ENCODE peak calls at places on chromosomes 3 and 15, in ten cellular contexts. N, L, K, S, F, D, V, H, M and B are unnamed samples.
A peak's percentile ranks its signal among the peaks of the same experiment; 100 is the strongest.

GRCh38 chr15:98939311-98940080 is 68.1 kb downstream of the PGPEP1L start:
- DNase-seq in N (no peak), L (no peak), K (no peak), S (no peak), F (no peak), D (no peak), V (no peak), H (no peak), M (no peak), B (no peak)

GRCh38 chr3:30437172-30437571 is 169.2 kb upstream of the TGFBR2 start:
- DNase-seq in N (peak; percentile 75), L (no peak), K (peak; percentile 47), S (no peak), F (no peak), D (peak; percentile 39), V (no peak), H (no peak), M (no peak), B (peak; percentile 35)

GRCh38 chr3:188255190-188255589 is 101.2 kb downstream of the LPP start:
- DNase-seq in N (no peak), L (no peak), K (no peak), S (no peak), F (no peak), D (no peak), V (no peak), H (no peak), M (no peak), B (no peak)

GRCh38 chr3:81910244-81910852 is 148.9 kb upstream of the GBE1 start:
- DNase-seq in N (peak; percentile 15), L (peak; percentile 57), K (no peak), S (peak; percentile 60), F (no peak), D (no peak), V (no peak), H (no peak), M (no peak), B (peak; percentile 36)

GRCh38 chr3:134857776-134858515 is 62.9 kb downstream of the EPHB1 start:
- DNase-seq in N (no peak), L (no peak), K (no peak), S (no peak), F (no peak), D (no peak), V (no peak), H (no peak), M (no peak), B (no peak)

GRCh38 chr15:38226867-38227266 is 25.8 kb upstream of the SPRED1 start:
- DNase-seq in N (peak; percentile 88), L (peak; percentile 77), K (peak; percentile 61), S (peak; percentile 90), F (peak; percentile 74), D (no peak), V (peak; percentile 75), H (no peak), M (no peak), B (peak; percentile 80)

GRCh38 chr15:39851505-39852082 is 68.5 kb downstream of the GPR176 start:
- DNase-seq in N (peak; percentile 71), L (no peak), K (no peak), S (peak; percentile 40), F (no peak), D (no peak), V (no peak), H (no peak), M (no peak), B (peak; percentile 61)

GRCh38 chr15:91376016-91376415 is 276.0 kb downstream of the SV2B start:
- DNase-seq in N (peak; percentile 49), L (no peak), K (no peak), S (no peak), F (no peak), D (no peak), V (no peak), H (no peak), M (no peak), B (no peak)

GRCh38 chr15:78419331-78419730 is 18.7 kb upstream of the IREB2 start:
- DNase-seq in N (no peak), L (no peak), K (no peak), S (no peak), F (no peak), D (no peak), V (no peak), H (no peak), M (no peak), B (no peak)